ENCODE peak calls at places on chromosomes 12 and 14, in eight cellular contexts. D is RWPE1, Q is foreskin fibroblast, J is H1, R is upper lobe of right lung, V is progenitor cell of endocrine pancreas, T is astrocyte of the spinal cord, X is pancreas. L is an unnamed sample.

GRCh38 chr12:92624236-92624635 is 78.6 kb upstream of the PLEKHG7 start:
- DNase-seq in D (peak; percentile 69), Q (peak; percentile 72), J (no peak), R (no peak), V (no peak), T (peak; percentile 67), X (no peak), L (peak; percentile 11)

GRCh38 chr12:26277511-26278246 is 82.3 kb downstream of the SSPN start:
- DNase-seq in D (no peak), Q (peak; percentile 67), J (no peak), R (no peak), V (no peak), T (peak; percentile 86), X (no peak), L (no peak)

GRCh38 chr12:54032627-54033100 is at the start of gene HOXC5:
- DNase-seq in D (peak; percentile 82), Q (peak; percentile 85), J (peak; percentile 93), R (peak; percentile 72), V (peak; percentile 85), T (peak; percentile 92), X (peak; percentile 72), L (peak; percentile 78)

GRCh38 chr14:61381589-61381988 is 60.2 kb downstream of the PRKCH start:
- DNase-seq in D (peak; percentile 58), Q (no peak), J (no peak), R (peak; percentile 70), V (no peak), T (no peak), X (peak; percentile 32), L (no peak)

GRCh38 chr14:51205486-51205885 is 34.6 kb upstream of the TMX1 start:
- DNase-seq in D (no peak), Q (peak; percentile 20), J (no peak), R (no peak), V (no peak), T (peak; percentile 9), X (no peak), L (no peak)

GRCh38 chr14:52086755-52087154 is 17.9 kb upstream of the NID2 start:
- DNase-seq in D (no peak), Q (no peak), J (no peak), R (no peak), V (no peak), T (no peak), X (no peak), L (no peak)

GRCh38 chr14:97010491-97011160 is 213.4 kb downstream of the VRK1 start:
- DNase-seq in D (no peak), Q (no peak), J (peak; percentile 63), R (no peak), V (no peak), T (no peak), X (no peak), L (no peak)

GRCh38 chr14:24817638-24818053 is 183.7 kb upstream of the GZMB start:
- DNase-seq in D (no peak), Q (peak; percentile 74), J (no peak), R (no peak), V (no peak), T (no peak), X (no peak), L (no peak)

GRCh38 chr12:109290061-109290460 is 19.0 kb downstream of the FOXN4 start:
- DNase-seq in D (no peak), Q (no peak), J (no peak), R (no peak), V (no peak), T (no peak), X (no peak), L (no peak)

GRCh38 chr14:39739796-39740195 is 307.6 kb upstream of the FBXO33 start:
- DNase-seq in D (no peak), Q (no peak), J (no peak), R (peak; percentile 79), V (no peak), T (no peak), X (no peak), L (no peak)
- TF ChIP-seq CTCF in D (no peak), Q (no peak), J (no peak), R (no peak), V (no peak), T (no peak), X (no peak), L (no peak)

GRCh38 chr14:93333631-93334095 is 827 bp upstream of the BTBD7 start:
- DNase-seq in D (no peak), Q (no peak), J (no peak), R (no peak), V (no peak), T (peak; percentile 22), X (no peak), L (no peak)

GRCh38 chr14:93332032-93332852 is 594 bp downstream of the BTBD7 start:
- DNase-seq in D (peak; percentile 36), Q (peak; percentile 70), J (peak; percentile 80), R (peak; percentile 87), V (peak; percentile 68), T (peak; percentile 42), X (peak; percentile 65), L (no peak)

GRCh38 chr14:93330609-93331000 is 2.2 kb downstream of the BTBD7 start:
- DNase-seq in D (peak; percentile 56), Q (no peak), J (no peak), R (no peak), V (no peak), T (no peak), X (no peak), L (no peak)

GRCh38 chr14:93331375-93332031 is 1.3 kb downstream of the BTBD7 start:
- DNase-seq in D (no peak), Q (no peak), J (no peak), R (peak; percentile 65), V (no peak), T (no peak), X (peak; percentile 20), L (no peak)

GRCh38 chr14:93332853-93333630 is at the start of gene BTBD7:
- DNase-seq in D (peak; percentile 95), Q (peak; percentile 99), J (peak; percentile 95), R (peak; percentile 98), V (peak; percentile 95), T (peak; percentile 96), X (peak; percentile 95), L (peak; percentile 89)
- TF ChIP-seq CTCF in D (peak; percentile 15), Q (no peak), J (no peak), R (no peak), V (peak; percentile 53), T (peak; percentile 8), X (peak; percentile 26), L (no peak)

GRCh38 chr14:85852900-85853299 is 323.0 kb downstream of the FLRT2 start:
- DNase-seq in D (no peak), Q (peak; percentile 19), J (no peak), R (no peak), V (no peak), T (no peak), X (no peak), L (no peak)

GRCh38 chr14:85853996-85854526 is 324.1 kb downstream of the FLRT2 start:
- DNase-seq in D (no peak), Q (peak; percentile 82), J (no peak), R (no peak), V (no peak), T (no peak), X (no peak), L (no peak)

GRCh38 chr14:85856430-85856829 is 326.5 kb downstream of the FLRT2 start:
- DNase-seq in D (no peak), Q (peak; percentile 18), J (no peak), R (no peak), V (no peak), T (no peak), X (no peak), L (no peak)
- TF ChIP-seq CTCF in D (peak; percentile 24), Q (no peak), J (no peak), R (peak; percentile 29), V (peak; percentile 9), T (peak; percentile 14), X (no peak), L (peak; percentile 25)

GRCh38 chr14:67785270-67786109 is 30.9 kb downstream of the ZFYVE26 start:
- DNase-seq in D (no peak), Q (no peak), J (no peak), R (no peak), V (no peak), T (no peak), X (no peak), L (no peak)

GRCh38 chr14:67782090-67782489 is 34.3 kb downstream of the ZFYVE26 start:
- DNase-seq in D (no peak), Q (no peak), J (no peak), R (no peak), V (no peak), T (no peak), X (no peak), L (no peak)

GRCh38 chr14:67784244-67784823 is 32.1 kb downstream of the ZFYVE26 start:
- DNase-seq in D (no peak), Q (no peak), J (no peak), R (no peak), V (no peak), T (no peak), X (no peak), L (no peak)

DNA sequence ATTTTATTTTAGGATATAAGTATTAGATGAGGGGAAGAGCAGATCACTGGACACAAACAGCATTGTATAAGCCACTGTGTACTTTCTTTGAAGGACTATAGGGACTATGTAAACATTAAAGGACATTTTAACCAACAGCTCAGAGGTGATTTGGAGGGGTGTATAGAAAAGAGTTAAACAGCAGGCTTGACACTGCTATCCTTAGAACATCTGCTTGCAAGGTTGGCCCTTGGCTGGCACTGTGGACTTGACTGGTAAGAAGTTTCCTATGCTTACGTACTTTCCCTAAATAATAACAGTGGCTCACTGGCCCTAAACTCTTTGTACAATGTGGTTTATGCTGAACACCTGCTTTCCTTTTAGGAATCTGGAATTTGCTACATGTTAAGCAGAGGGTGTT is 28.7 kb downstream of the ZFYVE26 start:
- DNase-seq in D (no peak), Q (no peak), J (no peak), R (no peak), V (no peak), T (no peak), X (no peak), L (no peak)
- TF ChIP-seq CTCF in D (no peak), Q (no peak), J (no peak), R (no peak), V (no peak), T (no peak), X (no peak), L (no peak)

GRCh38 chr12:27732281-27732680 is 21.6 kb downstream of the MRPS35 start:
- DNase-seq in D (no peak), Q (peak; percentile 26), J (no peak), R (no peak), V (no peak), T (no peak), X (no peak), L (no peak)
- TF ChIP-seq CTCF in D (no peak), Q (peak; percentile 39), J (peak; percentile 39), R (no peak), V (peak; percentile 37), T (peak; percentile 46), X (no peak), L (no peak)

L was measured in D721Med.